ENCODE peak calls at places on chromosomes 11 and 22, in five cellular contexts. One of them, this sample, is unnamed.

GRCh38 chr11:79013509-79013908 is 427.3 kb downstream of the TENM4 start:
- DNase-seq in H1: no peak
- DNase-seq in IMR-90: peak; percentile 50
- DNase-seq in neuronal stem cell: no peak
- DNase-seq in mesenchymal stem cell: no peak
- DNase-seq in this sample: no peak

GRCh38 chr22:43152355-43153071 is 1.2 kb downstream of the TSPO start:
- DNase-seq in H1: no peak
- DNase-seq in IMR-90: peak; percentile 22
- DNase-seq in neuronal stem cell: no peak
- DNase-seq in mesenchymal stem cell: peak; percentile 55
- DNase-seq in this sample: no peak

GRCh38 chr11:94128171-94128745 is 383 bp upstream of the PANX1 start:
- DNase-seq in H1: no peak
- DNase-seq in IMR-90: no peak
- DNase-seq in neuronal stem cell: no peak
- DNase-seq in mesenchymal stem cell: no peak
- DNase-seq in this sample: no peak

GRCh38 chr11:69212121-69213110 is 56.7 kb downstream of the SMIM38 start:
- DNase-seq in H1: no peak
- DNase-seq in IMR-90: no peak
- DNase-seq in neuronal stem cell: no peak
- DNase-seq in mesenchymal stem cell: no peak
- DNase-seq in this sample: no peak

GRCh38 chr11:108915666-108916065 is 250.8 kb downstream of the DDX10 start:
- DNase-seq in H1: no peak
- DNase-seq in IMR-90: peak; percentile 21
- DNase-seq in neuronal stem cell: no peak
- DNase-seq in mesenchymal stem cell: no peak
- DNase-seq in this sample: no peak

GRCh38 chr11:125180413-125181305 is 16.1 kb downstream of the PKNOX2 start:
- DNase-seq in H1: no peak
- DNase-seq in IMR-90: peak; percentile 82
- DNase-seq in neuronal stem cell: no peak
- DNase-seq in mesenchymal stem cell: peak; percentile 65
- DNase-seq in this sample: no peak

GRCh38 chr22:19463491-19464469 is 15.2 kb downstream of the UFD1 start:
- DNase-seq in H1: no peak
- DNase-seq in IMR-90: peak; percentile 82
- DNase-seq in neuronal stem cell: no peak
- DNase-seq in mesenchymal stem cell: peak; percentile 88
- DNase-seq in this sample: peak; percentile 87

GRCh38 chr11:57515332-57516060 is at the start of gene SLC43A1:
- DNase-seq in H1: no peak
- DNase-seq in IMR-90: peak; percentile 59
- DNase-seq in neuronal stem cell: no peak
- DNase-seq in mesenchymal stem cell: peak; percentile 65
- DNase-seq in this sample: peak; percentile 18

GRCh38 chr11:86214710-86215109 is 29.8 kb upstream of the EED start:
- DNase-seq in H1: no peak
- DNase-seq in IMR-90: no peak
- DNase-seq in neuronal stem cell: no peak
- DNase-seq in mesenchymal stem cell: no peak
- DNase-seq in this sample: peak; percentile 15

GRCh38 chr22:41360126-41360525 is 21.6 kb upstream of the TEF start:
- DNase-seq in H1: peak; percentile 10
- DNase-seq in IMR-90: no peak
- DNase-seq in neuronal stem cell: no peak
- DNase-seq in mesenchymal stem cell: no peak
- DNase-seq in this sample: no peak

GRCh38 chr11:70536051-70536877 is 137.9 kb downstream of the CTTN start:
- DNase-seq in H1: no peak
- DNase-seq in IMR-90: no peak
- DNase-seq in neuronal stem cell: no peak
- DNase-seq in mesenchymal stem cell: no peak
- DNase-seq in this sample: no peak

GRCh38 chr11:103927535-103927934 is 108.9 kb upstream of the DDI1 start:
- DNase-seq in H1: no peak
- DNase-seq in IMR-90: peak; percentile 58
- DNase-seq in neuronal stem cell: no peak
- DNase-seq in mesenchymal stem cell: no peak
- DNase-seq in this sample: no peak

GRCh38 chr22:50473088-50473487 is 1.7 kb downstream of the SBF1 start:
- DNase-seq in H1: no peak
- DNase-seq in IMR-90: no peak
- DNase-seq in neuronal stem cell: no peak
- DNase-seq in mesenchymal stem cell: no peak
- DNase-seq in this sample: no peak

GRCh38 chr11:109971184-109971523 is 122.0 kb upstream of the ZC3H12C start:
- DNase-seq in H1: no peak
- DNase-seq in IMR-90: peak; percentile 84
- DNase-seq in neuronal stem cell: no peak
- DNase-seq in mesenchymal stem cell: peak; percentile 65
- DNase-seq in this sample: no peak

GRCh38 chr11:67301951-67302516 is 1.3 kb upstream of the SSH3 start:
- DNase-seq in H1: no peak
- DNase-seq in IMR-90: peak; percentile 68
- DNase-seq in neuronal stem cell: no peak
- DNase-seq in mesenchymal stem cell: peak; percentile 85
- DNase-seq in this sample: peak; percentile 65

DNA sequence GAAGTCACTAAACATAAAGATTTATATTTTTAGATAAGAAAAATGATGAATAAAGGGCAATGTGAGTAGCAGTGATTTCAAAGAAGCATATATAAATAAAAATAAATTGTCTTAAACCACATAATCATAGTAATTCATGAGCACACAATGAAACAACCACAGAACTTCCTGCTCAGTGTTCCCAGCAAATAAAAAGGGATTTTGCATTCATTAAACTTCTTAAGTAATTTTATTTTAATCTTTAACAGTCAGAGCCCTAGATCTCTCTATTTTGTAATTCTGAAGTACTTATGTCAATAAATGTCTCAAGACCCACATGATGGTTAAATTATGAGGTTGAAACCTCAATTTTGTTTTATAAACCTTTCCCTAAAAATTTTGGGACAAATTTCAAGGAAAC is 14.5 kb upstream of the MMP20 start:
- DNase-seq in H1: no peak
- DNase-seq in IMR-90: no peak
- DNase-seq in neuronal stem cell: no peak
- DNase-seq in mesenchymal stem cell: no peak
- DNase-seq in this sample: no peak
- H3K4me3 ChIP-seq in H1: no peak overlapping the region
- H3K4me3 ChIP-seq in IMR-90: no peak overlapping the region
- H3K4me3 ChIP-seq in neuronal stem cell: no peak overlapping the region
- H3K4me3 ChIP-seq in mesenchymal stem cell: no peak overlapping the region
- H3K4me3 ChIP-seq in this sample: no peak overlapping the region

GRCh38 chr22:31139866-31140716 is at the start of gene PLA2G3:
- DNase-seq in H1: peak; percentile 85
- DNase-seq in IMR-90: peak; percentile 60
- DNase-seq in neuronal stem cell: peak; percentile 84
- DNase-seq in mesenchymal stem cell: peak; percentile 72
- DNase-seq in this sample: no peak

GRCh38 chr22:31143038-31143437 is 2.7 kb upstream of the PLA2G3 start:
- DNase-seq in H1: no peak
- DNase-seq in IMR-90: no peak
- DNase-seq in neuronal stem cell: no peak
- DNase-seq in mesenchymal stem cell: no peak
- DNase-seq in this sample: no peak

GRCh38 chr22:31140746-31141145 is 438 bp upstream of the PLA2G3 start:
- DNase-seq in H1: no peak
- DNase-seq in IMR-90: no peak
- DNase-seq in neuronal stem cell: no peak
- DNase-seq in mesenchymal stem cell: no peak
- DNase-seq in this sample: no peak

GRCh38 chr22:31142285-31142684 is 2.0 kb upstream of the PLA2G3 start:
- DNase-seq in H1: no peak
- DNase-seq in IMR-90: no peak
- DNase-seq in neuronal stem cell: no peak
- DNase-seq in mesenchymal stem cell: no peak
- DNase-seq in this sample: no peak

DNA sequence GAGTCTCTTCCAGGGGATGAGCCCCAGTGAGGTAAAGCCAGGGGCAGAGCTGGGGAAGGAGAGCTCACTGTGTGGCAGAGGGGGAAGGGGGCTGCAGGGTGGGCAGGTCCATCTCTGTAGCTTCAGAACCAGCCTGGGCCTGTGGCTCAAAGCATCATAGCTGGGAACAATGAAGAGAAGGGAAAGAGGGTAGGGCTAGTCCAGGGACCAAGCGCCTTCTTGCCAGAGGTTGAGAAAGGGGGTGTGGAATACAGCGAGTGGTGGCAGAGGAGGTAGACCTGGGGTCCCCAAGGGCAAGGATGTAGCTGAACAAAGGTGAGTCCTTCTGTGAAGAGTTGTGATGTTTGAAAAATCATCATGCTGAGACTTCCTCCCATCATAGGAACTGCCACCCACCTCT is 1.2 kb upstream of the PLA2G3 start:
- DNase-seq in H1: no peak
- DNase-seq in IMR-90: no peak
- DNase-seq in neuronal stem cell: no peak
- DNase-seq in mesenchymal stem cell: no peak
- DNase-seq in this sample: no peak
- H4K91ac ChIP-seq in H1: peak overlapping the region; percentile 82
- H4K91ac ChIP-seq in IMR-90: no peak overlapping the region
- H4K91ac ChIP-seq in neuronal stem cell: no peak overlapping the region
- H4K91ac ChIP-seq in mesenchymal stem cell: no peak overlapping the region
- H4K91ac ChIP-seq in this sample: no peak overlapping the region

DNA sequence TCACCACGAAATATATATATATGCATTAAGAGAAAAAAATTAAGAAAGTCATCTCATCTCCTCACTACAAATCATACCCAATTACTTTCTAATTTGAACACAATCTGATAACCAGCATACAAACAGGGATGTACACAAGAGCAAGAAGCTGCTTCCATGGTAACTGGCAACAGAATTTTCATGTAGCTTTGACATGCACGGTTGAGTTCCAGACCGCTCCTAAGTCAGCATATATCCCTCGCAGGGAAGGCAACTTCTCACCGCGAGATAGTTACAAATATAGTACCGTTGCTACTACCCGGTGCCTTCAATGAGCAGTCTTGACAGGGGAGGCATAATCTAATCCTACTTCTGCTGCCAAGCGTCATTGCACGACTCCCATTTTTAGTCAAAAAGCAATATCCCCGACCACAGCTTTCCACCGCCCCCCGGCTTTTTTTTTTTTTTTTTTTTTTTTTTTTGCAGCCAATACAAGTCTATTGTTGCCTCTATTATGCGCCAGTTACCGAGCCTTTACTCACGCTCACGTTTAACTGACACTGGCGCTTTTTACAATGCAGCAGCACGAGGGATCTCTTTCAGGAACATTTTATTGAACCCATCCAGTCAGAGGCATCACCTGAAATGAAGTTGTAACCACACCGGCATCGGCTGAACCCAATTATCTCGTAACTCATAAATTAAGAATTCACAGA is 2.2 kb downstream of the CADM1 start:
- DNase-seq in H1: no peak
- DNase-seq in IMR-90: peak; percentile 21
- DNase-seq in neuronal stem cell: peak; percentile 23
- DNase-seq in mesenchymal stem cell: peak; percentile 49
- DNase-seq in this sample: peak; percentile 18
- H3K4me3 ChIP-seq in H1: peak overlapping the region; percentile 67
- H3K4me3 ChIP-seq in IMR-90: peak overlapping the region; percentile 60
- H3K4me3 ChIP-seq in neuronal stem cell: peak overlapping the region; percentile 73
- H3K4me3 ChIP-seq in mesenchymal stem cell: no peak overlapping the region
- H3K4me3 ChIP-seq in this sample: no peak overlapping the region

GRCh38 chr11:1261241-1262071 is 38.6 kb downstream of the MUC5B start:
- DNase-seq in H1: no peak
- DNase-seq in IMR-90: no peak
- DNase-seq in neuronal stem cell: no peak
- DNase-seq in mesenchymal stem cell: no peak
- DNase-seq in this sample: no peak
- H4K91ac ChIP-seq in H1: peak overlapping the region; percentile 85
- H4K91ac ChIP-seq in IMR-90: no peak overlapping the region
- H4K91ac ChIP-seq in neuronal stem cell: peak overlapping the region; percentile 72
- H4K91ac ChIP-seq in mesenchymal stem cell: peak overlapping the region; percentile 20
- H4K91ac ChIP-seq in this sample: no peak overlapping the region

DNA sequence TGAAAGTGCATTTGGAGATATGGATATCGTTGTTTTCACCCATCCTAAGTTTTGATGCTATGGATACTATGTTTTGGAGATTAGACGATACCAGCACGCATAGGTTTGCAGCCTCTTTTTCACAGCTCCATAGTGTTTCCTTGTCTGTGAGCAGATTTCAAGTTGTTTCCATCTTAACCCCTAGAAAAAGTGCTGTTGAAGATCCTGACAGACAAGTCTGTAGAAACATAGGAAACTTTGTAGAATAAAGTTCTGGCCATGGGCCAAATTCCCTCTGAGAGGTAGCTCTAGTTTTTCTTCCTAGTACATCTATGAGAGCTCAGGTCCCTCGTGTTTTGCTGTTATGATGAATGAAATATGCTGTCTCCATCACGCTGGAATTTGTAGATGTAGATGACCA is 32.4 kb downstream of the ST3GAL4 start:
- DNase-seq in H1: no peak
- DNase-seq in IMR-90: no peak
- DNase-seq in neuronal stem cell: no peak
- DNase-seq in mesenchymal stem cell: no peak
- DNase-seq in this sample: peak; percentile 95
- H3K4me3 ChIP-seq in H1: no peak overlapping the region
- H3K4me3 ChIP-seq in IMR-90: no peak overlapping the region
- H3K4me3 ChIP-seq in neuronal stem cell: no peak overlapping the region
- H3K4me3 ChIP-seq in mesenchymal stem cell: no peak overlapping the region
- H3K4me3 ChIP-seq in this sample: no peak overlapping the region

This sample was measured in trophoblast cell.